ENCODE peak calls at places on chromosomes 5 and 9, in seven cellular contexts. T is BJ, Z is AG04450, K is spleen, B is tibial artery, G is nephron progenitor cell, O is dorsolateral prefrontal cortex. A is an unnamed sample.

GRCh38 chr5:29882036-29882435 is 1311.5 kb upstream of the CDH6 start:
- DNase-seq in T (no peak), Z (no peak), K (no peak), B (no peak), G (no peak), O (no peak), A (no peak)

GRCh38 chr9:36306481-36307306 is 48.4 kb upstream of the GNE start:
- DNase-seq in T (no peak), Z (no peak), K (no peak), B (no peak), G (no peak), O (no peak), A (no peak)

GRCh38 chr5:30034870-30035269 is 1158.6 kb upstream of the CDH6 start:
- DNase-seq in T (no peak), Z (no peak), K (no peak), B (no peak), G (no peak), O (no peak), A (no peak)

GRCh38 chr9:105063665-105064247 is 135.8 kb upstream of the ABCA1 start:
- DNase-seq in T (peak), Z (no peak), K (no peak), B (no peak), G (no peak), O (no peak), A (peak)

GRCh38 chr9:136437839-136438547 is 1.7 kb downstream of the INPP5E start:
- DNase-seq in T (no peak), Z (no peak), K (no peak), B (no peak), G (no peak), O (no peak), A (no peak)

GRCh38 chr9:124295097-124295794 is 37.5 kb downstream of the NEK6 start:
- DNase-seq in T (no peak), Z (no peak), K (no peak), B (no peak), G (peak), O (no peak), A (no peak)

GRCh38 chr5:161549106-161549505 is 2.6 kb upstream of the GABRB2 start:
- DNase-seq in T (no peak), Z (no peak), K (no peak), B (no peak), G (peak), O (peak), A (no peak)

GRCh38 chr9:114034663-114035062 is 43.4 kb downstream of the AMBP start:
- DNase-seq in T (no peak), Z (no peak), K (peak), B (no peak), G (no peak), O (peak), A (no peak)

GRCh38 chr9:16062542-16063240 is 509.8 kb downstream of the CCDC171 start:
- DNase-seq in T (peak), Z (peak), K (no peak), B (no peak), G (no peak), O (no peak), A (no peak)

GRCh38 chr5:74934949-74935751 is 69.0 kb upstream of the FAM169A start:
- DNase-seq in T (peak), Z (no peak), K (no peak), B (no peak), G (no peak), O (no peak), A (no peak)

GRCh38 chr5:81081461-81081835 is 121.3 kb downstream of the RASGRF2 start:
- DNase-seq in T (no peak), Z (no peak), K (no peak), B (no peak), G (no peak), O (peak), A (no peak)

GRCh38 chr9:26216702-26217101 is 538.5 kb upstream of the TUSC1 start:
- DNase-seq in T (no peak), Z (no peak), K (no peak), B (no peak), G (no peak), O (no peak), A (no peak)

GRCh38 chr5:121967187-121967586 is 5.4 kb downstream of the SRFBP1 start:
- DNase-seq in T (no peak), Z (no peak), K (no peak), B (no peak), G (no peak), O (no peak), A (no peak)

GRCh38 chr5:175383350-175383749 is 60.6 kb downstream of the DRD1 start:
- DNase-seq in T (no peak), Z (no peak), K (no peak), B (no peak), G (no peak), O (peak), A (no peak)

GRCh38 chr5:81202652-81203051 is 30.5 kb upstream of the CKMT2 start:
- DNase-seq in T (no peak), Z (no peak), K (no peak), B (no peak), G (no peak), O (no peak), A (no peak)

GRCh38 chr5:7068156-7068555 is 327.8 kb upstream of the ADCY2 start:
- DNase-seq in T (no peak), Z (no peak), K (no peak), B (no peak), G (no peak), O (no peak), A (no peak)

GRCh38 chr5:146213210-146213838 is 9.9 kb downstream of the RBM27 start:
- DNase-seq in T (no peak), Z (no peak), K (no peak), B (no peak), G (no peak), O (no peak), A (no peak)

GRCh38 chr5:73448072-73448432 is 525 bp downstream of the FOXD1 start:
- DNase-seq in T (no peak), Z (no peak), K (peak), B (no peak), G (peak), O (no peak), A (no peak)

GRCh38 chr9:135501261-135502167 is 1.0 kb downstream of the MRPS2 start:
- DNase-seq in T (no peak), Z (no peak), K (peak), B (peak), G (no peak), O (no peak), A (no peak)

GRCh38 chr5:125032286-125032685 is 285.8 kb upstream of the ZNF608 start:
- DNase-seq in T (no peak), Z (no peak), K (no peak), B (no peak), G (no peak), O (no peak), A (no peak)

GRCh38 chr9:111501648-111502047 is 17.5 kb upstream of the ECPAS start:
- DNase-seq in T (no peak), Z (no peak), K (no peak), B (no peak), G (no peak), O (no peak), A (no peak)

GRCh38 chr9:137114220-137114612 is 317 bp downstream of the DPP7 start:
- DNase-seq in T (no peak), Z (no peak), K (no peak), B (no peak), G (no peak), O (no peak), A (no peak)

GRCh38 chr9:70411141-70411929 is 3.1 kb downstream of the KLF9 start:
- DNase-seq in T (no peak), Z (no peak), K (peak), B (peak), G (peak), O (peak), A (no peak)

GRCh38 chr9:134043531-134043988 is 18.3 kb downstream of the BRD3OS start:
- DNase-seq in T (no peak), Z (no peak), K (no peak), B (no peak), G (no peak), O (no peak), A (no peak)

GRCh38 chr5:144385597-144385996 is 214.9 kb downstream of the KCTD16 start:
- DNase-seq in T (no peak), Z (no peak), K (no peak), B (no peak), G (no peak), O (no peak), A (no peak)

GRCh38 chr5:60184599-60184998 is 291.1 kb upstream of the PDE4D start:
- DNase-seq in T (no peak), Z (no peak), K (no peak), B (no peak), G (no peak), O (no peak), A (no peak)

GRCh38 chr9:120893585-120893857 is 16.5 kb upstream of the PHF19 start:
- DNase-seq in T (no peak), Z (no peak), K (no peak), B (no peak), G (no peak), O (no peak), A (no peak)

GRCh38 chr9:21160178-21160577 is 6.3 kb downstream of the IFNA21 start:
- DNase-seq in T (no peak), Z (no peak), K (no peak), B (no peak), G (no peak), O (no peak), A (no peak)

GRCh38 chr5:42591026-42591425 is 165.6 kb upstream of the CCDC152 start:
- DNase-seq in T (no peak), Z (no peak), K (no peak), B (no peak), G (no peak), O (no peak), A (no peak)

GRCh38 chr9:90002299-90003045 is 397.7 kb downstream of the GADD45G start:
- DNase-seq in T (no peak), Z (no peak), K (no peak), B (no peak), G (no peak), O (no peak), A (no peak)

GRCh38 chr5:33227247-33227646 is 213.5 kb upstream of the TARS1 start:
- DNase-seq in T (no peak), Z (no peak), K (no peak), B (no peak), G (no peak), O (no peak), A (no peak)

GRCh38 chr5:135831439-135832262 is 2.8 kb upstream of the SLC25A48 start:
- DNase-seq in T (no peak), Z (no peak), K (peak), B (no peak), G (no peak), O (no peak), A (no peak)

GRCh38 chr9:85414399-85414798 is 327.4 kb downstream of the AGTPBP1 start:
- DNase-seq in T (no peak), Z (no peak), K (peak), B (no peak), G (no peak), O (no peak), A (no peak)

GRCh38 chr5:34062419-34062818 is 19.4 kb upstream of the C1QTNF3 start:
- DNase-seq in T (no peak), Z (no peak), K (no peak), B (no peak), G (no peak), O (no peak), A (no peak)

GRCh38 chr9:118940477-118940876 is 428.8 kb downstream of the BRINP1 start:
- DNase-seq in T (no peak), Z (no peak), K (no peak), B (no peak), G (no peak), O (no peak), A (no peak)

GRCh38 chr5:109105631-109106267 is 304.0 kb downstream of the PJA2 start:
- DNase-seq in T (peak), Z (peak), K (no peak), B (no peak), G (no peak), O (no peak), A (no peak)

GRCh38 chr5:107456281-107456715 is 214.4 kb downstream of the EFNA5 start:
- DNase-seq in T (no peak), Z (no peak), K (no peak), B (no peak), G (no peak), O (no peak), A (no peak)

GRCh38 chr9:133188006-133188842 is 20.8 kb downstream of the OBP2B start:
- DNase-seq in T (no peak), Z (no peak), K (peak), B (no peak), G (peak), O (no peak), A (no peak)

GRCh38 chr5:66356011-66356565 is 212.0 kb downstream of the SREK1 start:
- DNase-seq in T (no peak), Z (no peak), K (no peak), B (no peak), G (no peak), O (no peak), A (no peak)

GRCh38 chr9:84397151-84397728 is 56.7 kb upstream of the SLC28A3 start:
- DNase-seq in T (no peak), Z (peak), K (peak), B (peak), G (peak), O (peak), A (no peak)
- TF ChIP-seq CTCF in T (peak), Z (peak), K (peak), B (peak), G (peak), O (peak), A (peak)

GRCh38 chr9:19936598-19936997 is 147.8 kb upstream of the SLC24A2 start:
- DNase-seq in T (no peak), Z (no peak), K (no peak), B (no peak), G (no peak), O (no peak), A (no peak)

GRCh38 chr9:19931066-19931465 is 142.2 kb upstream of the SLC24A2 start:
- DNase-seq in T (no peak), Z (no peak), K (no peak), B (no peak), G (no peak), O (no peak), A (no peak)

GRCh38 chr9:19935422-19935821 is 146.6 kb upstream of the SLC24A2 start:
- DNase-seq in T (no peak), Z (no peak), K (no peak), B (no peak), G (no peak), O (no peak), A (no peak)

GRCh38 chr9:19937121-19937520 is 148.3 kb upstream of the SLC24A2 start:
- DNase-seq in T (no peak), Z (no peak), K (no peak), B (no peak), G (no peak), O (no peak), A (no peak)

GRCh38 chr9:19934301-19934868 is 145.5 kb upstream of the SLC24A2 start:
- DNase-seq in T (no peak), Z (no peak), K (no peak), B (peak), G (peak), O (peak), A (no peak)
- TF ChIP-seq CTCF in T (peak), Z (no peak), K (no peak), B (no peak), G (no peak), O (no peak), A (no peak)

GRCh38 chr9:74847478-74848149 is 40.1 kb downstream of the TRPM6 start:
- DNase-seq in T (no peak), Z (no peak), K (no peak), B (no peak), G (no peak), O (no peak), A (no peak)
- TF ChIP-seq CTCF in T (no peak), Z (no peak), K (no peak), B (no peak), G (no peak), O (no peak), A (no peak)

DNA sequence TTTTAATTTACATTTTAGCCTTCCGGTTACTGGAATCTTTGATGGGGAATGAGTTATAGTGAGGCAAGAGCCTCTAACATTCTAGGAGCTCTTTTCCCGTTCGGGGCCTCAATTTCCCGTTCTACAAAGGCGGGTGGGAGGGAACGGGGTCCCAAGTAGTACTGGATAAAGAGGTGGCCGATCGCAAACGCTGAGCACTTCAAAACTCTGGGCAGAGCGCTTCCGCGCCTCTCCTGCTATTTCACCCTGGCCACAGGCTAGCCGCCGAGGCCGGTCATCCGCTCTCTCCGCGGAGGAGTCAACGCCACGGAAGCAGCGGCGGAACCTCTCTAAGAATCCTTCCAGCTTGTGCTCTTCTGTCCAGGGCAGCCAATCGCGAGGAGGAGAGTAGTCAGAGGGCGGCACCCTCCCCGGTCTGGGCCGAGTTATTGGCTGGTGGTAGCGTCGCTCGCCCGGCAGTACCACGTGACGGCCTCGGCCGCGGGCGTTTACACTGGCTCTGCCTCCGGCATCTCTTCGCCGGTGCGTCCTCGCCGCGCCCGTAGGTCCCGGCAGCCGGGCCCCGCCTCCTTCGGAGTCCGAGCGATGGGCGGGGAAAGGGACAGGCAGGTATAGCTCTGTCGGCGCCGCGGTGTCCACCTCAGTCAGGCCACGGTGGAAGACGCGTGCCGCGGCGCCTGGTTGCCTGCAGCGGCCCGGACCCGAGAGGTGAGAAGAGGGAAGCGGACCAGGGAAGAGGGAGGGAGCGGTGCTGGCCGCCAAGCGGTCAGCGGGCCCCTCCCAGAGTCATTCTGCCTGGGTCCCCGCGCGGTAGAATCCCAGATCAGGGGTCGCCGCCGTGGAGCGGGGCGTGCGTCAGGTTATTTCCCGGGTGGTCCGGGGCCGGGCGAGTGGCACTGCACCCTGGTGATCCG is at the start of gene SLC26A2:
- DNase-seq in T (peak), Z (peak), K (peak), B (peak), G (peak), O (peak), A (peak)
- TF ChIP-seq CTCF in T (peak), Z (no peak), K (peak), B (peak), G (no peak), O (peak), A (no peak)

DNA sequence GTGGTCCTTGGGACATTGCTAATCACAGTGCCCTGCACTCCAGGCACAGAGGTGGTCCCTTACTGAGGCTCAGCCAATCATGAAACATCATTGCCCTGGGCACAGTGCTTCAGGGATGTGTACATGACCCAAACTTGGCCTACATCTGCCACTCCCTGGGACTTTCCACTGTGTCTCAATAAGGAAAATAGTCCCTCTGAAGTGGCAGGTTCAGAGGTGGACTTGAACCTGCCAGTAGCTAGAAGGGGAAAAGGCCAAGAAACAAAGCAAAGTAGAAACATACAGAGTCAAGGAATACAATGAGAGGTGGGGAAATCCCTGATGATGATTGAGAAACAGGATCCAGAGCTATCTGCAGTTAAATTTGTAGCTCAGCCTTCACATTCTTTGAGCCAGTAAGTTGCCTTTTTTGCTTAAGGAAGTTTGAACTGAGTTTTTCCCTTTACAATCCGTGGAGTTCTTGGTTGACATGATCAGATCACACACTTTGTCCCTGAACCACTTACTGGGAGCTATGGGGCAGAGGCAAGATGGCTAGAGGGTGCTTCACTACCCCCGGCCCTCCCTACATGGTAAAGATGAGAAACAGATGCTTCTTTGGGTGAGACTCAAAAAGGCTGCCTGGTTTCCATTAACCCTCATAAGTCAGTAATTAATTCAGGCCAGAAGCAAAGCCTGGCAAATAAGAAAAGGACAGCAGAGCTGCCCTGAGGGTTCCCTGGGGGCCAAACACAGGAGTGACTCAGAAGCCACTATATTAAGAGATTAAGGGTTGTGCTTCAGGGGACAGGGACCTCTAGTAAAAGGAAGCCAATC is 57.6 kb downstream of the SH3TC2 start:
- DNase-seq in T (peak), Z (no peak), K (no peak), B (no peak), G (no peak), O (no peak), A (no peak)
- TF ChIP-seq CTCF in T (no peak), Z (no peak), K (no peak), B (no peak), G (no peak), O (no peak), A (no peak)

A was measured in CD14-positive monocyte.